ENCODE peak calls at places on chromosomes 12 and 14, in ten cellular contexts. C is iPS DF 6.9, N is GM10248, R is KG1, H is GM03348, P is left kidney, B is aorta, O is amniotic stem cell, G is NCI-H1092 treated with DMSO at 0.1 percent for 48 hours, J is glomerular endothelial cell. Y is an unnamed sample.

GRCh38 chr12:572532-572899 is 90.7 kb downstream of the NINJ2 start:
- DNase-seq in R (no peak), J (no peak), N (no peak), H (no peak), C (no peak), P (no peak), O (no peak), B (no peak), G (no peak), Y (no peak)

GRCh38 chr14:92386637-92387036 is 63.7 kb downstream of the SLC24A4 start:
- DNase-seq in H (no peak), C (no peak), B (no peak), G (no peak), R (no peak), O (no peak), J (no peak), N (no peak), P (peak), Y (peak)

GRCh38 chr14:70885343-70886014 is 21.8 kb upstream of the PCNX1 start:
- DNase-seq in B (no peak), G (no peak), O (no peak), H (no peak), J (no peak), R (no peak), P (no peak), N (no peak), C (no peak), Y (no peak)

GRCh38 chr12:105982022-105982421 is 156.7 kb downstream of the NUAK1 start:
- DNase-seq in P (no peak), B (no peak), J (no peak), R (no peak), G (no peak), C (no peak), N (no peak), H (no peak), O (no peak), Y (no peak)

GRCh38 chr12:50923361-50924130 is 28.8 kb upstream of the HIGD1C start:
- DNase-seq in J (no peak), C (no peak), H (no peak), G (no peak), R (no peak), B (no peak), P (no peak), O (no peak), N (no peak), Y (no peak)

GRCh38 chr12:108633534-108634224 is at the start of gene SELPLG:
- DNase-seq in H (no peak), B (peak), C (no peak), N (peak), R (peak), P (no peak), G (no peak), O (no peak), J (no peak), Y (peak)

GRCh38 chr12:11807453-11807852 is 158.0 kb downstream of the ETV6 start:
- DNase-seq in R (no peak), J (no peak), P (no peak), H (no peak), O (no peak), N (no peak), C (no peak), G (peak), B (no peak), Y (no peak)

GRCh38 chr12:128817115-128818015 is 6.4 kb downstream of the SLC15A4 start:
- DNase-seq in B (peak), C (no peak), R (no peak), G (no peak), P (peak), H (no peak), N (peak), J (no peak), O (no peak), Y (no peak)

GRCh38 chr12:104456950-104457745 is 400 bp downstream of the CHST11 start:
- DNase-seq in G (peak), C (no peak), N (peak), J (no peak), O (peak), R (no peak), P (peak), H (peak), B (peak), Y (peak)

GRCh38 chr12:27199638-27200300 is 44.3 kb upstream of the STK38L start:
- DNase-seq in O (no peak), J (no peak), R (no peak), G (no peak), P (no peak), H (no peak), C (no peak), N (no peak), B (peak), Y (no peak)

GRCh38 chr14:73208390-73208789 is 28.9 kb upstream of the PAPLN start:
- DNase-seq in C (no peak), O (no peak), P (no peak), G (no peak), H (no peak), R (no peak), B (no peak), J (no peak), N (no peak), Y (no peak)

GRCh38 chr12:102298022-102298421 is 100.4 kb upstream of the PMCH start:
- DNase-seq in J (no peak), B (no peak), G (no peak), R (no peak), H (peak), O (no peak), N (no peak), P (no peak), C (no peak), Y (no peak)

GRCh38 chr12:77102691-77103090 is 37.3 kb upstream of the E2F7 start:
- DNase-seq in C (no peak), R (no peak), G (no peak), O (peak), J (no peak), N (no peak), B (no peak), P (no peak), H (peak), Y (no peak)

GRCh38 chr12:93425736-93426363 is 15.9 kb downstream of the UBE2N start:
- DNase-seq in R (no peak), J (no peak), P (no peak), O (no peak), C (no peak), N (no peak), B (no peak), G (no peak), H (no peak), Y (no peak)

GRCh38 chr12:111448831-111449790 is 43.4 kb downstream of the SH2B3 start:
- DNase-seq in C (no peak), B (no peak), P (no peak), N (no peak), J (no peak), O (no peak), G (no peak), R (no peak), H (no peak), Y (no peak)

GRCh38 chr14:57266060-57266459 is 2.6 kb downstream of the EXOC5 start:
- DNase-seq in N (no peak), O (no peak), B (no peak), R (no peak), J (no peak), H (peak), C (no peak), P (peak), G (no peak), Y (no peak)

GRCh38 chr12:98559666-98560065 is 33.8 kb upstream of the SLC25A3 start:
- DNase-seq in C (no peak), J (no peak), R (no peak), G (no peak), P (no peak), H (no peak), N (no peak), O (no peak), B (no peak), Y (no peak)

GRCh38 chr12:31031951-31032335 is 41.7 kb upstream of the DDX11 start:
- DNase-seq in C (no peak), N (no peak), B (no peak), R (no peak), J (no peak), G (no peak), H (no peak), P (no peak), O (no peak), Y (no peak)